ENCODE peak calls at places on chromosome 18, in four cellular contexts. A is tibial nerve, O is left lung, P is astrocyte. L is an unnamed sample.

GRCh38 chr18:30481871-30482270 is 560.7 kb downstream of the DSC3 start:
- DNase-seq in P (no peak), O (no peak), A (no peak), L (no peak)

GRCh38 chr18:53375641-53376040 is 848.8 kb downstream of the MBD2 start:
- DNase-seq in P (no peak), A (no peak), O (no peak), L (no peak)

GRCh38 chr18:58714259-58714658 is 43.0 kb downstream of the MALT1 start:
- DNase-seq in O (no peak), A (no peak), P (no peak), L (no peak)

GRCh38 chr18:44943201-44943881 is 262.7 kb downstream of the SETBP1 start:
- DNase-seq in O (no peak), P (peak; percentile 93), A (no peak), L (peak; percentile 24)

GRCh38 chr18:79486356-79487197 is 90.8 kb downstream of the NFATC1 start:
- DNase-seq in A (no peak), P (no peak), O (peak; percentile 77), L (no peak)

GRCh38 chr18:27901424-27902226 is 275.3 kb downstream of the CDH2 start:
- DNase-seq in P (no peak), A (no peak), O (no peak), L (no peak)

GRCh38 chr18:6591491-6591890 is 138.0 kb upstream of the ARHGAP28 start:
- DNase-seq in A (no peak), O (no peak), P (no peak), L (no peak)

GRCh38 chr18:63342206-63342605 is 22.6 kb upstream of the BCL2 start:
- DNase-seq in P (no peak), O (no peak), A (peak; percentile 40), L (peak; percentile 34)

GRCh38 chr18:36786686-36787085 is 42.1 kb downstream of the TPGS2 start:
- DNase-seq in P (peak; percentile 81), A (peak; percentile 73), O (no peak), L (peak; percentile 80)

GRCh38 chr18:68429111-68429510 is 285.8 kb downstream of the TMX3 start:
- DNase-seq in A (no peak), P (no peak), O (no peak), L (no peak)

GRCh38 chr18:37258819-37259218 is 306.8 kb downstream of the CELF4 start:
- DNase-seq in P (no peak), O (no peak), A (no peak), L (no peak)

GRCh38 chr18:66640431-66640830 is 36.5 kb upstream of the CDH19 start:
- DNase-seq in O (no peak), A (peak; percentile 35), P (peak; percentile 4), L (no peak)

GRCh38 chr18:59228361-59228760 is 8.4 kb downstream of the GRP start:
- DNase-seq in O (no peak), A (no peak), P (no peak), L (no peak)

GRCh38 chr18:51164327-51165290 is 32.9 kb downstream of the MEX3C start:
- DNase-seq in A (no peak), O (no peak), P (peak; percentile 20), L (peak; percentile 13)

GRCh38 chr18:66136039-66136438 is 385.2 kb downstream of the CDH7 start:
- DNase-seq in A (no peak), O (no peak), P (peak; percentile 32), L (no peak)

GRCh38 chr18:6497543-6497942 is 82.8 kb upstream of the L3MBTL4 start:
- DNase-seq in A (no peak), P (no peak), O (no peak), L (no peak)

GRCh38 chr18:47294801-47295200 is 43.3 kb upstream of the SKOR2 start:
- DNase-seq in O (no peak), A (no peak), P (no peak), L (no peak)

GRCh38 chr18:62999392-62999791 is 284.1 kb downstream of the PHLPP1 start:
- DNase-seq in P (peak; percentile 73), O (no peak), A (peak; percentile 79), L (peak; percentile 98)

GRCh38 chr18:32612651-32613050 is 142.0 kb upstream of the GAREM1 start:
- DNase-seq in O (no peak), P (no peak), A (no peak), L (no peak)

GRCh38 chr18:28127763-28128737 is 48.9 kb downstream of the CDH2 start:
- DNase-seq in O (no peak), P (peak; percentile 51), A (no peak), L (peak; percentile 36)

GRCh38 chr18:25278415-25278814 is 73.6 kb downstream of the ZNF521 start:
- DNase-seq in O (no peak), A (no peak), P (no peak), L (peak; percentile 15)

GRCh38 chr18:22703883-22704626 is 229.1 kb upstream of the RBBP8 start:
- DNase-seq in A (peak; percentile 23), O (no peak), P (peak; percentile 31), L (peak; percentile 77)

GRCh38 chr18:44937985-44938384 is 257.3 kb downstream of the SETBP1 start:
- DNase-seq in O (no peak), A (no peak), P (no peak), L (no peak)

GRCh38 chr18:63236417-63236816 is 83.2 kb downstream of the BCL2 start:
- DNase-seq in A (peak; percentile 39), P (no peak), O (peak; percentile 61), L (no peak)

GRCh38 chr18:23301971-23302370 is 151.1 kb upstream of the RIOK3 start:
- DNase-seq in P (no peak), O (no peak), A (no peak), L (no peak)

GRCh38 chr18:57035590-57035989 is 111.3 kb upstream of the BOD1L2 start:
- DNase-seq in P (no peak), A (no peak), O (no peak), L (no peak)
- H3K4me3 ChIP-seq in P (no peak overlapping the region), A (no peak overlapping the region), O (no peak overlapping the region), L (no peak overlapping the region)

GRCh38 chr18:48769006-48769646 is 181.6 kb downstream of the SMAD7 start:
- DNase-seq in A (no peak), O (no peak), P (no peak), L (no peak)
- TF ChIP-seq CTCF in A (no peak), O (no peak), P (no peak), L (peak; percentile 10)

DNA sequence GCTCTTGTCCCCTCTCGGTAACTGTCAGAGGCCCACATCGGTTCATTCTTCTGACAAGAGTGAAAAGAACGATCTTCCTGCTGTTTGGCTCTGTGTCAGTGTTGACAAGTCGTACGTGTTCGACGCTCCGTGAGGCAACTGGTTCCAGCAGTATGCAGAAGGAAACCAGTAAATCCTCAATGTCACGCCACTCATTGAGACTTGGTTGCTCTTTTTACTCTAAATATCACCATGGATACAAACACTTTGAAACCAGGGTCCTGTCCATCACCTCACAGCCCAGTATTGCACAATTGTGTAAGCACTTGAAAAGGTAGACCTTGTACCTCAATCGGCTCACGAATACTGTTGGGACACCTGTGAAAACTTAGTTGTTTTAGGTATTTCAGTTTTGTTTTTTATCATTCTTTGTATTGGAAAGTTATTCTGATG is 136.4 kb downstream of the ZNF407 start:
- DNase-seq in A (no peak), O (no peak), P (no peak), L (no peak)
- H3K4me3 ChIP-seq in A (no peak overlapping the region), O (no peak overlapping the region), P (no peak overlapping the region), L (no peak overlapping the region)

DNA sequence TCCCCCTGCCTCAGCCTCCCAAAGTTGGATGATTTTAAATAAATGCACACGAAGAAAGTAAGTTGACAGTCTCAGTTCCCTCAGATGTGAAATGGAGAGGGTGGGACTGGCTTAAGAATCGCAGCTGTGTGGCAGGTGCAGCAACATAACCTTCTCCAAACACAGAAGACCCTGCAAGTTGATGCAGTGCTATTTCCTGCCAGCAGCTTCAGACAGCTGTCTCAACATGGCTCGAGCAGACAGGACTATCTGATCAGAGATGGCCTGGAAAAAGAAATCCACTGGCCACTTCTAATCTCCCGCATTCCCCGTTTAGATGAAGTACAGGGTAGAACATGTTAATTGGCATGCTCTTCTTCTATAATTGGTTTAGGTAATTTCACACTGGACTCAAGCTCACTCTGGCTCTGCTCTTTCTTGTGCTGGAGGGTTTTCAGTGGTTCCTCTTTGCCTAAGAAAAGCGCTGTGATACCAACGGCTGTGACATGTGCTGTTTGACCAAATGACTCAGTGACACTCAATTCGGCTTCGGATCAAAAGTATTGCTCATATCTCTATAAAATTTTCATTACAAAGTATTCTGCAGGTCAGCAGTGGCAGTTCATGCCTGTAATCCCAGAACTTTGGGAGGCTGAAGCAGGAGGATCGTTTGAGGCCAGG is 40.2 kb downstream of the MYOM1 start:
- DNase-seq in P (no peak), O (no peak), A (no peak), L (no peak)
- TF ChIP-seq CTCF in P (no peak), O (no peak), A (no peak), L (no peak)

DNA sequence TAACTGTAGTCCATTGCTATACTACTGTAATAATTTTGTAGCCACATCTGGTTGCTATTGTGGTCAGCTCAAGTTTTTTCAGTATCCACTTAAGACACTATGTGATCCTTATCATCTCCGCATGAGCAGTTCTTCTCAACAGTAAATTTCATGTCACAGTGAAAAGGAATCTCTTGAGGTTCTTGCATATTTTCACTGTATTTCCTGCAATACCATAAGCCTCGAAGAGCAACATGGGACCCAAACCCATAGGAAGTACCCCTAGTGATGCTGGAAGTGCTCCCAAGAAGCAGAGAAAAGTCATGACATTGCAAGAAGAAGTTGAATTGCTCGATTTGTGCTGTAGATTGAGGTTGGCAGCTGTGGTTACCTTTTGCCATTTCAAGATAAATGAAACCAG is 86.8 kb downstream of the LDLRAD4 start:
- DNase-seq in P (no peak), O (no peak), A (no peak), L (no peak)
- H3K4me3 ChIP-seq in P (no peak overlapping the region), O (no peak overlapping the region), A (no peak overlapping the region), L (no peak overlapping the region)

L was measured in fibroblast of the aortic adventitia.